ENCODE peak calls at places on chromosomes 4 and X, in eight cellular contexts. E, O, C, B, X, F, U and G are unnamed samples.

GRCh38 chr4:147732516-147733193 is 767 bp downstream of the ARHGAP10 start:
- DNase-seq in X (peak), E (no peak), U (peak), B (no peak), O (peak), C (no peak), F (peak), G (peak)

GRCh38 chr4:172143605-172144314 is 330.6 kb downstream of the GALNTL6 start:
- DNase-seq in C (no peak), E (no peak), X (peak), F (no peak), O (no peak), B (no peak), U (peak), G (peak)

GRCh38 chrX:4570141-4570540 is 856.7 kb upstream of the PRKX start:
- DNase-seq in U (no peak), F (no peak), E (no peak), X (no peak), O (no peak), C (no peak), B (no peak), G (no peak)

GRCh38 chr4:109559625-109559982 is 442 bp upstream of the MCUB start:
- DNase-seq in C (no peak), E (peak), O (peak), X (no peak), F (peak), B (peak), U (peak), G (no peak)

GRCh38 chrX:136712631-136713030 is 64.7 kb downstream of the CD40LG start:
- DNase-seq in X (peak), B (no peak), E (no peak), U (no peak), F (no peak), C (no peak), O (no peak), G (no peak)

GRCh38 chr4:32417113-32417704 is 1697.0 kb downstream of the PCDH7 start:
- DNase-seq in F (no peak), C (no peak), U (no peak), E (peak), B (no peak), O (no peak), X (peak), G (no peak)

GRCh38 chrX:47613082-47613481 is 6.6 kb downstream of the SYN1 start:
- DNase-seq in E (no peak), F (no peak), B (no peak), O (no peak), C (no peak), X (no peak), U (no peak), G (no peak)

GRCh38 chr4:86717651-86718050 is 123.5 kb downstream of the PTPN13 start:
- DNase-seq in F (no peak), C (no peak), U (no peak), B (no peak), E (no peak), O (no peak), X (no peak), G (no peak)

GRCh38 chr4:106650701-106651100 is 282.1 kb upstream of the GIMD1 start:
- DNase-seq in X (peak), U (no peak), F (no peak), O (no peak), B (no peak), C (no peak), E (no peak), G (no peak)

GRCh38 chr4:89438102-89438831 is 130.7 kb upstream of the GPRIN3 start:
- DNase-seq in O (peak), U (peak), C (peak), X (peak), E (peak), B (peak), F (no peak), G (peak)

GRCh38 chr4:113899260-113900177 is 79.9 kb downstream of the ARSJ start:
- DNase-seq in B (no peak), F (no peak), E (peak), C (no peak), X (no peak), U (no peak), O (no peak), G (no peak)

GRCh38 chr4:141215030-141215429 is 5.7 kb upstream of the ZNF330 start:
- DNase-seq in E (no peak), C (no peak), B (no peak), F (no peak), O (no peak), X (no peak), U (no peak), G (no peak)

GRCh38 chr4:139857021-139857420 is 191.4 kb downstream of the MGST2 start:
- DNase-seq in X (peak), B (no peak), C (no peak), E (no peak), O (no peak), U (no peak), F (no peak), G (peak)

GRCh38 chr4:56655627-56656345 is 25.3 kb downstream of the HOPX start:
- DNase-seq in X (no peak), C (no peak), O (no peak), U (peak), B (no peak), F (peak), E (no peak), G (peak)